ENCODE peak calls at places on chromosomes 5 and 9, in five cellular contexts. H is occipital lobe; F is COR-L47; E is stimulated activated CD4-positive, alpha-beta T cell treated with anti-CD3 and anti-CD28 coated beads, Interleukin-1b, Interleukin-23, amount 100 ng/mL, for 1 hour; J is heart left ventricle. L is an unnamed sample.

GRCh38 chr9:126499911-126500599 is 113.7 kb upstream of the LMX1B start:
- DNase-seq in H (no peak), F (no peak), E (no peak), J (no peak), L (no peak)

GRCh38 chr9:79023134-79023577 is 548.6 kb upstream of the TLE4 start:
- DNase-seq in H (no peak), F (no peak), E (no peak), J (no peak), L (no peak)

GRCh38 chr9:96379461-96379860 is 4.0 kb downstream of the SLC35D2 start:
- DNase-seq in H (no peak), F (no peak), E (no peak), J (no peak), L (no peak)

GRCh38 chr5:150176745-150177485 is 10.3 kb downstream of the CDX1 start:
- DNase-seq in H (no peak), F (no peak), E (no peak), J (no peak), L (no peak)

GRCh38 chr5:149014634-149015033 is 48.2 kb downstream of the SH3TC2 start:
- DNase-seq in H (no peak), F (no peak), E (no peak), J (no peak), L (no peak)

GRCh38 chr9:135326141-135326540 is 153.4 kb upstream of the PPP1R26 start:
- DNase-seq in H (no peak), F (no peak), E (no peak), J (no peak), L (no peak)

GRCh38 chr9:127557466-127557869 is 54.6 kb upstream of the STXBP1 start:
- DNase-seq in H (no peak), F (peak), E (no peak), J (no peak), L (no peak)

GRCh38 chr5:170638051-170638450 is 134.2 kb downstream of the KCNIP1 start:
- DNase-seq in H (no peak), F (no peak), E (no peak), J (no peak), L (no peak)

GRCh38 chr5:54990751-54991349 is 5.5 kb upstream of the ESM1 start:
- DNase-seq in H (no peak), F (no peak), E (no peak), J (no peak), L (no peak)

GRCh38 chr5:150079655-150080461 is 6.5 kb downstream of the CSF1R start:
- DNase-seq in H (no peak), F (no peak), E (no peak), J (peak), L (no peak)

GRCh38 chr5:158594595-158595242 is 505.0 kb downstream of the EBF1 start:
- DNase-seq in H (no peak), F (no peak), E (no peak), J (no peak), L (no peak)

GRCh38 chr5:139105621-139106071 is 92.5 kb downstream of the SIL1 start:
- DNase-seq in H (peak), F (peak), E (no peak), J (no peak), L (no peak)

GRCh38 chr9:88898033-88898432 is 93.2 kb upstream of the S1PR3 start:
- DNase-seq in H (no peak), F (no peak), E (no peak), J (no peak), L (no peak)

L was measured in activated B cell treated with CpG ODN at 0.5 μM for 24 hours.